ENCODE peak calls at places on chromosomes 11 and 22, in ten cellular contexts. F is HepG2, M is vagina, U is cardiac muscle cell, K is thoracic aorta, Y is OCI-LY7, H is ovary, V is ascending aorta, Z is small intestine, E is SK-N-SH. G is an unnamed sample.

GRCh38 chr11:67160045-67160444 is 41.0 kb downstream of the KDM2A start:
- DNase-seq in V (no peak), F (no peak), H (no peak), E (peak), Y (no peak), U (no peak), K (no peak), M (no peak), Z (no peak), G (no peak)

GRCh38 chr11:65786008-65786785 is 666 bp upstream of the OVOL1 start:
- DNase-seq in Z (peak), E (peak), F (no peak), K (no peak), H (no peak), V (no peak), U (no peak), Y (no peak), M (no peak), G (peak)

GRCh38 chr22:38348751-38349496 is 31.7 kb upstream of the CSNK1E start:
- DNase-seq in K (no peak), M (peak), F (no peak), Z (no peak), U (no peak), H (no peak), E (no peak), V (peak), Y (no peak), G (no peak)

GRCh38 chr11:23226331-23226909 is 366.1 kb upstream of the CCDC179 start:
- DNase-seq in H (no peak), F (no peak), V (no peak), Z (no peak), K (no peak), Y (no peak), U (peak), E (no peak), M (no peak), G (no peak)

GRCh38 chr11:36385121-36385530 is 89.0 kb downstream of the PRR5L start:
- DNase-seq in E (no peak), V (no peak), Y (no peak), Z (no peak), M (no peak), F (no peak), U (peak), H (no peak), K (no peak), G (no peak)

GRCh38 chr11:60344146-60344545 is 17.1 kb downstream of the MS4A6E start:
- DNase-seq in Y (no peak), Z (no peak), K (no peak), M (no peak), E (no peak), H (no peak), U (no peak), V (no peak), F (no peak), G (no peak)

GRCh38 chr11:3203221-3204043 is 15.2 kb downstream of the MRGPRG start:
- DNase-seq in Z (peak), H (no peak), M (no peak), V (no peak), E (peak), Y (no peak), K (no peak), F (no peak), U (peak), G (peak)

GRCh38 chr22:27224485-27225364 is 567.3 kb downstream of the MIAT start:
- DNase-seq in Z (no peak), K (no peak), F (no peak), M (no peak), E (peak), V (no peak), U (peak), Y (no peak), H (peak), G (no peak)

GRCh38 chr22:29369460-29369859 is 18.9 kb downstream of the AP1B1 start:
- DNase-seq in M (no peak), Z (no peak), V (peak), Y (no peak), U (peak), F (no peak), E (no peak), K (no peak), H (peak), G (peak)

GRCh38 chr22:44595841-44596341 is 97.9 kb upstream of the RTL6 start:
- DNase-seq in K (no peak), Z (no peak), F (no peak), V (no peak), U (peak), M (no peak), Y (no peak), E (peak), H (no peak), G (no peak)

GRCh38 chr22:38762607-38763006 is 6.8 kb upstream of the SUN2 start:
- DNase-seq in F (no peak), E (no peak), H (no peak), V (no peak), U (no peak), K (no peak), Y (no peak), M (no peak), Z (no peak), G (no peak)

GRCh38 chr11:9535189-9535781 is 38.2 kb upstream of the WEE1 start:
- DNase-seq in Z (peak), V (peak), F (peak), Y (peak), H (peak), E (peak), U (peak), M (no peak), K (peak), G (peak)

GRCh38 chr11:90646706-90647105 is 423.9 kb upstream of the CHORDC1 start:
- DNase-seq in F (no peak), K (no peak), V (no peak), M (no peak), H (no peak), U (no peak), Z (no peak), Y (no peak), E (no peak), G (no peak)

GRCh38 chr22:27462190-27462589 is 339.4 kb downstream of the MN1 start:
- DNase-seq in Z (no peak), V (no peak), H (no peak), Y (no peak), M (no peak), U (no peak), F (peak), E (peak), K (no peak), G (peak)

GRCh38 chr11:112221263-112221835 is 4.9 kb upstream of the PTS start:
- DNase-seq in K (no peak), Y (no peak), F (no peak), M (no peak), V (no peak), H (no peak), U (no peak), Z (no peak), E (no peak), G (no peak)

GRCh38 chr22:46007848-46008261 is 30.9 kb upstream of the WNT7B start:
- DNase-seq in Z (no peak), Y (no peak), U (peak), F (no peak), H (peak), M (no peak), V (peak), E (peak), K (peak), G (peak)

GRCh38 chr11:67700141-67700540 is 25.7 kb upstream of the ALDH3B2 start:
- DNase-seq in F (no peak), U (no peak), Y (no peak), K (no peak), H (no peak), Z (no peak), M (no peak), E (no peak), V (no peak), G (no peak)

GRCh38 chr11:33721291-33721840 is 14.9 kb downstream of the CD59 start:
- DNase-seq in Y (no peak), V (no peak), E (no peak), K (no peak), Z (no peak), F (no peak), H (no peak), U (peak), M (no peak), G (no peak)

GRCh38 chr22:43440556-43440955 is 28.7 kb downstream of the MPPED1 start:
- DNase-seq in H (no peak), F (no peak), Y (no peak), M (no peak), E (no peak), Z (no peak), U (no peak), V (no peak), K (no peak), G (no peak)

GRCh38 chr11:115564851-115565250 is 60.6 kb upstream of the CADM1 start:
- DNase-seq in M (no peak), Y (no peak), K (no peak), V (no peak), Z (no peak), F (no peak), U (no peak), H (no peak), E (no peak), G (no peak)

GRCh38 chr11:103862049-103862826 is 174.2 kb upstream of the DDI1 start:
- DNase-seq in U (no peak), Y (peak), H (no peak), V (no peak), K (no peak), F (no peak), Z (no peak), E (no peak), M (no peak), G (no peak)

GRCh38 chr22:20268350-20269012 is 363 bp upstream of the RTN4R start:
- DNase-seq in K (no peak), E (peak), Z (peak), Y (peak), U (peak), M (no peak), F (peak), H (peak), V (peak), G (peak)

GRCh38 chr22:19060356-19061009 is 61.7 kb downstream of the DGCR2 start:
- DNase-seq in E (no peak), Y (no peak), K (no peak), V (no peak), F (no peak), Z (no peak), H (no peak), U (no peak), M (no peak), G (no peak)

GRCh38 chr22:30636226-30637077 is 871 bp downstream of the SLC35E4 start:
- DNase-seq in E (peak), Y (peak), V (no peak), F (no peak), M (no peak), K (no peak), Z (peak), H (peak), U (no peak), G (peak)

GRCh38 chr22:30634477-30635233 is 926 bp upstream of the SLC35E4 start:
- DNase-seq in Y (peak), V (peak), M (no peak), F (peak), E (peak), K (peak), H (peak), U (peak), Z (peak), G (peak)

GRCh38 chr22:30640361-30640760 is 4.8 kb downstream of the SLC35E4 start:
- DNase-seq in M (no peak), E (no peak), K (no peak), F (no peak), Z (no peak), Y (no peak), H (no peak), U (no peak), V (no peak), G (no peak)

GRCh38 chr22:30635273-30636225 is at the start of gene SLC35E4:
- DNase-seq in E (peak), K (peak), H (peak), Z (peak), U (peak), V (peak), M (no peak), Y (peak), F (peak), G (peak)

DNA sequence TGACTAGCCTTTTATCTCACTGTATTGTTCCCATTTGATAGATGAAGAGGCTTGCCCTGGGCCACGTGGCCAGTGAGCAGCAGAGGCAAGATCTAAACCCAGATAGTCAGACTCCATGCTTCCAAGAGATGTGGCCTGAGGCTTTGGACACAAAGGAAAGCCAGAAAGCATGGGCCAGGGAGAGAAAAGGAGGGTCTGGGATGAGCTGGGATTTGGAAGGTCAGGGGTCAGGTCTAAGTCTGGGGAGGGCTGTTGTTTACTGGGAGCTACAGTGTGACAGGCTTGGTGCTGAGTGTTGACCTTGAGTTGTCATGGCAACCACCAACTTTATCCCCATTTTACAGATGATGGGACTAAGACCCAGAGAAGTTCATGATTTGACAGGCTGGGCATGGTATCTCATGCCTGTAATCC is 2.1 kb downstream of the SLC35E4 start:
- DNase-seq in V (no peak), U (no peak), E (peak), K (no peak), Y (no peak), H (no peak), F (no peak), Z (no peak), M (no peak), G (no peak)
- H3K27ac ChIP-seq in V (no peak), U (no peak), E (no peak), K (no peak), Y (no peak), H (no peak), F (no peak), Z (no peak), M (no peak), G (no peak)

DNA sequence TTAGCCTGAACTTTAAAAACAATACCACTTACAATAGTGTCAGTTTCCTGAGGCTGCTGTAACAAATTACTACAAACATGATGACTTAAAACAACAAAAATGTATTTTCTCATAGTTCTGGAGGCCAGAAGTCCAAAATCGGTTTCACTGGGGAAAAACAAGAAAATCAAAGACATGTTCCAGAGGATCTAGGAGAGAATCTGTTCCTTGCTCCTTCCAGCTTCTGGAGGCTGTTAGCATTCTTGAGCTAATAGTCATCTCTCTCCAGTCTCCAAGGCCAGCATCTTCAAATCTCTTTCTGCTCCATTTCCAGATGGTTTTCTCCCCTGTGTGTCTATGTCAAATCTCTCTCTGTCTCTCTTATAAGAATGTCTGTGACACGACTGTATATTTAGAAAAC is 67.6 kb upstream of the TEAD1 start:
- DNase-seq in Z (no peak), V (no peak), H (no peak), Y (no peak), U (peak), E (no peak), K (no peak), M (no peak), F (no peak), G (no peak)
- H3K27ac ChIP-seq in Z (no peak), V (no peak), H (no peak), Y (no peak), U (no peak), E (peak), K (no peak), M (no peak), F (no peak), G (no peak)

GRCh38 chr11:7537260-7537659 is 23.5 kb downstream of the PPFIBP2 start:
- DNase-seq in U (no peak), F (no peak), E (no peak), M (no peak), K (no peak), V (no peak), H (no peak), Z (no peak), Y (no peak), G (no peak)
- H3K27ac ChIP-seq in U (no peak), F (no peak), E (no peak), M (no peak), K (no peak), V (no peak), H (no peak), Z (no peak), Y (no peak), G (peak)

DNA sequence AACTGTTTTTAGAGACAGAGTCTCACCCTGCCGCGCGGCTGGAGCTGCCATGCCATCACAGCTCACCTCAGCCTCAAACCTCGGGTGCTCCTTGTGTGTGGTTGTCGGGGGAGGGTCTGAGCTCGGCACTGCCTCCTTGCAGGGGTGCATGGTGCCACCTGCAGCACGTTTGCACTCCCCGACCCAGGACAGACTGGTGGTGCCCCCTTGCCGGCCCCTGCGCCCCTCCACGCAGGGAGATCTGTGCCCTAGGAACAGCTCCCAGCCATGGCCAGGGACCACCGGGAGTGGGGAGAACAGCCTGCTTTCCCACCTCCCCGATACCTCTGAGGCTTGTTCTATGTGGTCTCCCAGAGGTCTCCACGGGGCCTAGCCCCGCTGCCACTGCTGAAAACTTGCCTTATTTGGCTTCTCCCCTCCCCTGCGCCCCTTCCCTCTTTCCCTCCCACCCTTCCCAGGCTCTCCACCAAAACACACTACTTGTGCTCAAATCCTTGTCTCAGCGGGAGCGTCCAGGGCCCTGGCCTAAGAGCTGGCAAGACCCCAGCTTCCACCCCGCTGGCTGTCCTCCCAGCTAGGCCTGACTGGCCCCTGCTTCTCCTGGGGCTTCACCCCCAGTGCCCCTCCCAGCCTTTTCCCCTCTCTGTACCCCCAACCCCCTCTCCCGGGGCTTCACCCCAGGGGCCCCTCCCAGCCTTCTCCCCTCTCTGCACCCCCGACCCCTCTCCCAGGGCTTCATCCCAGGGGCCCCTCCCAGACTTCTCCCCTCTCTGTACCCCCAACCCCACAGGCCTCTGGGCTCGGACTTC is 13.4 kb upstream of the TPCN2 start:
- DNase-seq in U (peak), V (no peak), M (no peak), Y (no peak), E (no peak), Z (no peak), K (no peak), F (no peak), H (peak), G (peak)
- H3K27ac ChIP-seq in U (peak), V (peak), M (peak), Y (no peak), E (no peak), Z (no peak), K (peak), F (no peak), H (peak), G (peak)

GRCh38 chr22:24435323-24435645 is 7.9 kb downstream of the ADORA2A start:
- DNase-seq in F (no peak), K (no peak), H (no peak), Z (no peak), Y (peak), U (no peak), M (no peak), V (no peak), E (no peak), G (no peak)

GRCh38 chr22:24436553-24436952 is 9.2 kb downstream of the ADORA2A start:
- DNase-seq in V (no peak), Y (peak), U (no peak), Z (no peak), E (peak), M (no peak), K (no peak), H (no peak), F (no peak), G (no peak)

GRCh38 chr22:24434472-24435322 is 7.3 kb downstream of the ADORA2A start:
- DNase-seq in F (no peak), M (no peak), K (no peak), E (peak), V (no peak), Y (peak), Z (peak), H (no peak), U (peak), G (no peak)

GRCh38 chr22:24437091-24437490 is 9.7 kb downstream of the ADORA2A start:
- DNase-seq in E (peak), Z (no peak), F (no peak), V (peak), M (no peak), H (no peak), Y (peak), U (no peak), K (no peak), G (no peak)

DNA sequence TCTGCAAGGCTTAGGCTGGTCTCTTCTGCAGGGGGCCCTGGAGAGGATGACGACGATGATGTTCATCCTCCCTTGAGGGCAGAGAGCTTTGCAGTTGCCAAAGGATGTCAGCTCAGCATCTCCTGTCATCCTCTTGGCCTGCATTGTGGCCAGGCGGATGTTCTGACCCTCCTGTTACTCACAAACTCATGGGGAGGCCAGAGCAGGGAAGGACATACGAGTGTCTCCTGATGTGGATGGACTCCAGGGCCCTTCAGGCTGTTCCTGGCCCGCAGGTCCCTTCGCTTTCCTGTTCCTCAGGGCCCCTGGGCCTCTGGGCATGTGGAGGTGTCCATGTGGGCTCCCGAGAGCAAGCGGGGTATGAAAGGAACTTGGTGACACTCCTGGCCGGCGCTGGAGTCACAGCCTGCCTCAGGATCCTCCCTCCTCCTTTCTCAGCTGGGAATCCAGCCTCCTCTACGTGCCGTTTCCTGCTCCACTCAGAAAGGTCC is 8.5 kb downstream of the ADORA2A start:
- DNase-seq in H (no peak), V (no peak), Z (no peak), M (no peak), F (no peak), K (no peak), U (no peak), Y (peak), E (peak), G (no peak)
- H3K27ac ChIP-seq in H (no peak), V (no peak), Z (peak), M (no peak), F (no peak), K (no peak), U (no peak), Y (peak), E (no peak), G (no peak)

GRCh38 chr11:41714101-41714500 is 254.6 kb upstream of the LRRC4C start:
- DNase-seq in F (no peak), E (no peak), K (no peak), M (no peak), U (no peak), Z (no peak), V (no peak), Y (no peak), H (no peak), G (no peak)
- H3K27ac ChIP-seq in F (no peak), E (no peak), K (no peak), M (no peak), U (no peak), Z (no peak), V (no peak), Y (no peak), H (no peak), G (no peak)

G was measured in thyroid gland.